ENCODE peak calls at places on chromosomes 11 and 22, in four cellular contexts. C, X, W and Y are unnamed samples.

GRCh38 chr11:101915811-101916291 is 471 bp downstream of the ANGPTL5 start:
- DNase-seq in C (peak; percentile 36), X (no peak), W (peak; percentile 25), Y (peak; percentile 25)

GRCh38 chr11:96337541-96338530 is 5.2 kb downstream of the MAML2 start:
- DNase-seq in C (peak; percentile 60), X (no peak), W (no peak), Y (peak; percentile 55)

GRCh38 chr11:120188831-120189455 is 21.9 kb upstream of the OAF start:
- DNase-seq in C (no peak), X (no peak), W (no peak), Y (no peak)

GRCh38 chr11:6705905-6706535 is 22.9 kb upstream of the MRPL17 start:
- DNase-seq in C (peak; percentile 63), X (peak; percentile 38), W (peak; percentile 20), Y (peak; percentile 49)

GRCh38 chr22:37911273-37911672 is 5.2 kb downstream of the MICALL1 start:
- DNase-seq in C (no peak), X (no peak), W (no peak), Y (no peak)

GRCh38 chr11:57459112-57460016 is 964 bp upstream of the RTN4RL2 start:
- DNase-seq in C (peak; percentile 17), X (peak; percentile 39), W (no peak), Y (peak; percentile 59)

GRCh38 chr11:57650739-57651090 is 1.0 kb upstream of the YPEL4 start:
- DNase-seq in C (no peak), X (no peak), W (no peak), Y (no peak)

GRCh38 chr11:62652156-62653006 is 721 bp downstream of the INTS5 start:
- DNase-seq in C (no peak), X (no peak), W (no peak), Y (no peak)

GRCh38 chr11:66020618-66021357 is 5.5 kb downstream of the CATSPER1 start:
- DNase-seq in C (peak; percentile 79), X (no peak), W (peak; percentile 68), Y (no peak)

GRCh38 chr11:289706-290620 is 1.0 kb downstream of the PGGHG start:
- DNase-seq in C (no peak), X (peak; percentile 27), W (no peak), Y (no peak)

GRCh38 chr11:46528445-46529085 is 65.3 kb downstream of the AMBRA1 start:
- DNase-seq in C (no peak), X (no peak), W (no peak), Y (no peak)

GRCh38 chr22:35335468-35335867 is 35.8 kb downstream of the TOM1 start:
- DNase-seq in C (no peak), X (no peak), W (no peak), Y (no peak)

GRCh38 chr11:29914203-29914930 is 102.5 kb downstream of the KCNA4 start:
- DNase-seq in C (no peak), X (no peak), W (no peak), Y (no peak)

GRCh38 chr11:3609416-3610265 is 32.2 kb downstream of the ART5 start:
- DNase-seq in C (peak; percentile 37), X (peak; percentile 44), W (no peak), Y (peak; percentile 58)

GRCh38 chr11:116579857-116580727 is 192.7 kb downstream of the BUD13 start:
- DNase-seq in C (no peak), X (peak; percentile 60), W (no peak), Y (peak; percentile 38)

GRCh38 chr11:116221351-116221750 is 551.4 kb downstream of the BUD13 start:
- DNase-seq in C (no peak), X (no peak), W (peak; percentile 36), Y (no peak)

GRCh38 chr11:59822989-59823566 is 12.5 kb upstream of the MRPL16 start:
- DNase-seq in C (peak; percentile 53), X (no peak), W (peak; percentile 33), Y (peak; percentile 47)

GRCh38 chr11:27495710-27496300 is 10.8 kb downstream of the LIN7C start:
- DNase-seq in C (no peak), X (no peak), W (no peak), Y (no peak)

GRCh38 chr11:27501102-27501501 is 5.5 kb downstream of the LIN7C start:
- DNase-seq in C (no peak), X (no peak), W (no peak), Y (no peak)

GRCh38 chr11:27497911-27498310 is 8.7 kb downstream of the LIN7C start:
- DNase-seq in C (no peak), X (no peak), W (no peak), Y (no peak)

GRCh38 chr11:27496461-27496860 is 10.1 kb downstream of the LIN7C start:
- DNase-seq in C (peak; percentile 49), X (no peak), W (peak; percentile 42), Y (no peak)

DNA sequence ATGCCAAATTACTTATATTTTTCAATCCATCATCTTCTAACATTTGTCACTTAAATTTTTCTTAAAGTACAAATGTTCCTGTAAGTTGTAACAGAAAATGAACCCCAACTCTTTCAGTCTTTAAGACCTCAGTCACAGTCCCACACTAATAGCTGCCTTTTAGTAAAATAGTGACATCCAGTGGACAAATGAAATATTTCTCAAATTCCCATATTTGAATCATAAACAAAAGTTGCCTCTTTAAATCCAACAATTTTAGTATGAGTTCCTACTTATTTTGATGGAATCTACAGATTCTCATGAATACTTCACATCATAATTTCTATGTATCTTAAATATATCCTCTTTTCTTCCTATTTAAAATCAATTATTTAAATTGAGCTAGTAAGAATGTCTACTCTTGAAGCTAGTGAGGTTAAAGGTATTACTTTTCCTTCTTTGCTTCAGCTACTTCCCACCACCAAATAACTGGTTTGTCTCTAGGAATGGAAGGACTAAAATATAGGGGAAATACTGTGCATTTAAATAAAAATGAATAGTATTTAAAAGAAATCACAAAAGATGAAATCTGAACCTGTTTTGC is 9.2 kb downstream of the LIN7C start:
- DNase-seq in C (peak; percentile 27), X (no peak), W (peak; percentile 18), Y (no peak)
- TF ChIP-seq CTCF in C (peak; percentile 49), X (peak; percentile 49), W (peak; percentile 42), Y (peak; percentile 45)

GRCh38 chr11:131671764-131672163 is 301.3 kb downstream of the NTM start:
- DNase-seq in C (no peak), X (peak; percentile 84), W (no peak), Y (no peak)
- TF ChIP-seq CTCF in C (no peak), X (peak; percentile 76), W (no peak), Y (peak; percentile 0)

GRCh38 chr22:45548991-45549736 is 46.5 kb downstream of the FBLN1 start:
- DNase-seq in C (peak; percentile 94), X (no peak), W (peak; percentile 90), Y (no peak)
- TF ChIP-seq CTCF in C (peak; percentile 74), X (peak; percentile 56), W (peak; percentile 61), Y (no peak)

GRCh38 chr22:23180301-23180892 is at the start of gene BCR:
- DNase-seq in C (peak; percentile 65), X (no peak), W (peak; percentile 51), Y (peak; percentile 92)
- TF ChIP-seq CTCF in C (no peak), X (no peak), W (no peak), Y (peak; percentile 5)

DNA sequence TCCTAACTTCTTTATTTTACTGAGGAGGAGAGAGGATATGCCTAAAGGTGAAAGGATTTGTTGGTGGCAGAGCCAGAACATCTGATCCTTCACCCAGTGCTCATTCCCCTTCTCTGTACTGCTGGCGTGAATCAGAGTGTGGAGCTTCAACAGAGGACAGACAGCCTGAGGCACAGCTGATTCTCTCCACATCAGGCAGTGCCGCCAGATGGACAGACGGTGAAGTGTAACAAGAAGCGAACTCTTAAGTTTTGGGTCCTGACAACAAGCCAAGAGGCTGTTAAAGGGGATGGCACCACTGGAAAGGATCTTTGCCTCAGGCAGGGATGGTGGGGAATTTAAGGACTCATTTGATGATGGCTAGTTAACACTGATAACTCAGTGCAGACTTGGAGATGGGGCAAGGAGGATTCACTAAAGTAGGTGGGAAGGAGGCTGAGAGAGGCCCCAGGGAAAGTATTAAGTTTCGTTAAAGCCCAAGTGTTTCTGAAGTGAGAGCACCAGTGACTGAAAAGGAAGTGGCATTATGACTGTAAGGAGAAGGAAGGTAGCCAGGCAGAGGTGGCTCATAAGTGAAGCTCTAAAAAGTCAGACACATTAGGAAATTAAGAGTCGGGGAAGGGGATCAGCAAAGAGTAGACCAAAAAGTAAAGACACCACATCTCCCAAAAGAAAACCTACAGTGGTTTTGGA is 81.3 kb downstream of the CLPB start:
- DNase-seq in C (peak; percentile 85), X (peak; percentile 62), W (peak; percentile 54), Y (peak; percentile 51)
- TF ChIP-seq CTCF in C (peak; percentile 69), X (peak; percentile 51), W (peak; percentile 42), Y (peak; percentile 62)